ENCODE peak calls at places on chromosomes 1 and 21, in five cellular contexts. A is activated CD8-positive, alpha-beta memory T cell treated with anti-CD3 and anti-CD28 coated beads for 4 hours; J is heart right ventricle; M is CD4-positive, CD25-positive, alpha-beta regulatory T cell; H is endothelial cell. Z is an unnamed sample.
A peak's percentile ranks its signal among the peaks of the same experiment; 100 is the strongest.

GRCh38 chr1:83693409-83694126 is 305.4 kb downstream of the TTLL7 start:
- DNase-seq in J (no peak), M (no peak), H (no peak), A (no peak), Z (no peak)

GRCh38 chr1:213389061-213389581 is 338.1 kb downstream of the RPS6KC1 start:
- DNase-seq in M (no peak), H (no peak), J (no peak), A (no peak), Z (no peak)

GRCh38 chr1:89607156-89607555 is 25.8 kb upstream of the LRRC8C start:
- DNase-seq in J (no peak), A (no peak), H (no peak), M (peak; percentile 92), Z (no peak)

GRCh38 chr1:30652151-30652915 is 71.1 kb downstream of the MATN1 start:
- DNase-seq in M (no peak), H (no peak), J (no peak), A (no peak), Z (peak; percentile 79)

GRCh38 chr21:34535886-34536285 is 23.9 kb upstream of the KCNE1 start:
- DNase-seq in J (no peak), H (no peak), M (no peak), A (no peak), Z (no peak)

GRCh38 chr1:37149296-37149695 is 115.0 kb upstream of the GRIK3 start:
- DNase-seq in A (no peak), H (no peak), M (no peak), J (no peak), Z (no peak)

GRCh38 chr1:10626781-10627410 is 152.1 kb downstream of the PEX14 start:
- DNase-seq in M (no peak), J (no peak), A (no peak), H (no peak), Z (no peak)

GRCh38 chr1:88634538-88634937 is 49.5 kb upstream of the PKN2 start:
- DNase-seq in H (no peak), M (no peak), J (no peak), A (no peak), Z (no peak)

GRCh38 chr1:65964123-65964522 is 171.4 kb downstream of the PDE4B start:
- DNase-seq in H (no peak), A (no peak), M (no peak), J (no peak), Z (no peak)

GRCh38 chr1:97160796-97161195 is 439.2 kb downstream of the PTBP2 start:
- DNase-seq in M (no peak), A (no peak), J (no peak), H (no peak), Z (no peak)

GRCh38 chr1:234772345-234773147 is 162.6 kb upstream of the IRF2BP2 start:
- DNase-seq in A (peak; percentile 87), M (peak; percentile 91), J (peak; percentile 64), H (no peak), Z (peak; percentile 98)

GRCh38 chr1:178501705-178502329 is 5.1 kb upstream of the CLEC20A start:
- DNase-seq in M (peak; percentile 49), J (peak; percentile 66), H (peak; percentile 86), A (peak; percentile 5), Z (peak; percentile 33)

GRCh38 chr1:38152351-38153082 is 105.9 kb upstream of the POU3F1 start:
- DNase-seq in H (no peak), M (peak; percentile 13), A (no peak), J (no peak), Z (no peak)

GRCh38 chr1:94246692-94247145 is 9.3 kb upstream of the ARHGAP29 start:
- DNase-seq in H (no peak), A (no peak), J (no peak), M (no peak), Z (peak; percentile 67)

GRCh38 chr1:12371053-12371452 is 141.2 kb downstream of the VPS13D start:
- DNase-seq in M (no peak), A (no peak), J (no peak), H (no peak), Z (no peak)

GRCh38 chr1:188462837-188463236 is 1634.1 kb downstream of the PLA2G4A start:
- DNase-seq in A (no peak), H (no peak), J (no peak), M (no peak), Z (no peak)

GRCh38 chr1:109239580-109240068 is 9.7 kb upstream of the CELSR2 start:
- DNase-seq in J (no peak), A (no peak), H (peak; percentile 46), M (peak; percentile 53), Z (peak; percentile 29)

GRCh38 chr1:31326461-31326860 is 29.6 kb downstream of the ZCCHC17 start:
- DNase-seq in H (no peak), M (no peak), J (no peak), A (no peak), Z (no peak)

GRCh38 chr1:116232989-116233514 is 121.9 kb downstream of the MAB21L3 start:
- DNase-seq in A (no peak), J (no peak), H (no peak), M (peak; percentile 66), Z (no peak)

GRCh38 chr1:177440821-177441220 is 270.1 kb downstream of the BRINP2 start:
- DNase-seq in H (no peak), A (no peak), M (no peak), J (no peak), Z (no peak)

GRCh38 chr1:167767794-167768193 is 46.0 kb downstream of the MPZL1 start:
- DNase-seq in J (no peak), M (no peak), A (no peak), H (no peak), Z (no peak)

GRCh38 chr1:91585502-91585901 is 84.9 kb downstream of the CDC7 start:
- DNase-seq in A (no peak), H (no peak), J (no peak), M (no peak), Z (no peak)

GRCh38 chr1:63792152-63792551 is 18.3 kb downstream of the ROR1 start:
- DNase-seq in H (no peak), A (no peak), J (no peak), M (no peak), Z (no peak)

GRCh38 chr1:161139765-161140164 is 7.3 kb upstream of the DEDD start:
- DNase-seq in J (peak; percentile 51), A (no peak), M (peak; percentile 67), H (peak; percentile 58), Z (no peak)

GRCh38 chr21:16533692-16534407 is 804.1 kb downstream of the USP25 start:
- DNase-seq in A (no peak), J (peak; percentile 19), M (no peak), H (no peak), Z (no peak)

GRCh38 chr1:171441278-171441677 is 44.1 kb upstream of the PRRC2C start:
- DNase-seq in H (no peak), M (no peak), J (no peak), A (no peak), Z (no peak)

GRCh38 chr1:17197696-17198095 is 7.2 kb upstream of the PADI1 start:
- DNase-seq in M (no peak), H (no peak), A (no peak), J (no peak), Z (no peak)

GRCh38 chr1:39331647-39332046 is 127.2 kb downstream of the MACF1 start:
- DNase-seq in H (no peak), J (no peak), A (no peak), M (no peak), Z (no peak)

GRCh38 chr1:85822696-85823095 is 114.5 kb upstream of the ZNHIT6 start:
- DNase-seq in A (no peak), H (no peak), M (no peak), J (no peak), Z (no peak)

GRCh38 chr1:53592521-53592982 is 133.4 kb downstream of the DMRTB1 start:
- DNase-seq in H (no peak), J (no peak), M (no peak), A (no peak), Z (peak; percentile 40)

GRCh38 chr1:184513966-184514365 is 127.1 kb downstream of the C1orf21 start:
- DNase-seq in H (no peak), M (no peak), J (no peak), A (no peak), Z (peak; percentile 33)

Z was measured in Caki2.